ENCODE peak calls at places on chromosomes 6 and 20, in eight cellular contexts. W is psoas muscle, J is astrocyte, K is hepatocyte, Q is neural crest cell, U is nephron progenitor cell, N is mammary epithelial cell, G is WTC11. C is an unnamed sample.

GRCh38 chr6:34466242-34467185 is 638 bp downstream of the PACSIN1 start:
- DNase-seq in W (no peak), J (no peak), K (no peak), Q (no peak), U (no peak), N (no peak), G (no peak), C (no peak)

GRCh38 chr6:105596284-105596755 is 193.4 kb upstream of the PREP start:
- DNase-seq in W (no peak), J (peak), K (peak), Q (no peak), U (no peak), N (peak), G (no peak), C (no peak)

GRCh38 chr20:2256132-2256531 is 39.7 kb upstream of the TGM3 start:
- DNase-seq in W (no peak), J (no peak), K (no peak), Q (no peak), U (no peak), N (no peak), G (no peak), C (no peak)

GRCh38 chr6:47727391-47727790 is 29.0 kb downstream of the ADGRF4 start:
- DNase-seq in W (no peak), J (peak), K (no peak), Q (no peak), U (no peak), N (no peak), G (no peak), C (no peak)

GRCh38 chr6:161233986-161234620 is 39.8 kb downstream of the AGPAT4 start:
- DNase-seq in W (peak), J (peak), K (peak), Q (no peak), U (no peak), N (peak), G (no peak), C (no peak)

GRCh38 chr6:71181565-71181964 is 107.0 kb upstream of the OGFRL1 start:
- DNase-seq in W (no peak), J (peak), K (peak), Q (no peak), U (no peak), N (peak), G (peak), C (no peak)

GRCh38 chr6:16278048-16278724 is 39.8 kb downstream of the GMPR start:
- DNase-seq in W (peak), J (no peak), K (peak), Q (no peak), U (no peak), N (peak), G (no peak), C (no peak)

GRCh38 chr6:113690255-113690956 is 166.7 kb upstream of the MARCKS start:
- DNase-seq in W (no peak), J (peak), K (no peak), Q (no peak), U (no peak), N (peak), G (no peak), C (peak)

GRCh38 chr6:37653229-37653628 is 44.5 kb downstream of the MDGA1 start:
- DNase-seq in W (no peak), J (no peak), K (no peak), Q (no peak), U (no peak), N (no peak), G (no peak), C (no peak)

GRCh38 chr6:33607784-33608161 is 13.3 kb upstream of the ITPR3 start:
- DNase-seq in W (peak), J (no peak), K (no peak), Q (no peak), U (no peak), N (no peak), G (no peak), C (peak)

GRCh38 chr20:57663681-57664451 is 43.6 kb upstream of the ZBP1 start:
- DNase-seq in W (no peak), J (no peak), K (no peak), Q (no peak), U (peak), N (no peak), G (peak), C (no peak)

GRCh38 chr20:24653306-24653705 is 183.9 kb downstream of the SYNDIG1 start:
- DNase-seq in W (no peak), J (no peak), K (peak), Q (no peak), U (no peak), N (no peak), G (no peak), C (no peak)

GRCh38 chr6:134553941-134554340 is 236.0 kb upstream of the SGK1 start:
- DNase-seq in W (no peak), J (peak), K (no peak), Q (no peak), U (no peak), N (no peak), G (no peak), C (no peak)

GRCh38 chr20:53774487-53775203 is 181.0 kb upstream of the ZNF217 start:
- DNase-seq in W (no peak), J (peak), K (no peak), Q (no peak), U (no peak), N (peak), G (no peak), C (no peak)

GRCh38 chr6:2403546-2403945 is 158.1 kb upstream of the GMDS start:
- DNase-seq in W (no peak), J (no peak), K (no peak), Q (no peak), U (no peak), N (no peak), G (no peak), C (no peak)

GRCh38 chr6:41548098-41548840 is 2.1 kb downstream of the FOXP4 start:
- DNase-seq in W (no peak), J (no peak), K (peak), Q (no peak), U (no peak), N (no peak), G (no peak), C (peak)

GRCh38 chr20:16111853-16112412 is 461.3 kb downstream of the KIF16B start:
- DNase-seq in W (no peak), J (no peak), K (no peak), Q (no peak), U (no peak), N (no peak), G (no peak), C (no peak)

GRCh38 chr20:64244870-64245603 is 10.5 kb upstream of the PCMTD2 start:
- DNase-seq in W (no peak), J (no peak), K (no peak), Q (no peak), U (no peak), N (no peak), G (no peak), C (peak)

GRCh38 chr6:25844518-25844917 is 12.7 kb upstream of the SLC17A1 start:
- DNase-seq in W (no peak), J (no peak), K (no peak), Q (no peak), U (no peak), N (no peak), G (no peak), C (no peak)

GRCh38 chr6:149680490-149680889 is 32.0 kb upstream of the KATNA1 start:
- DNase-seq in W (no peak), J (no peak), K (no peak), Q (no peak), U (no peak), N (no peak), G (no peak), C (no peak)

GRCh38 chr6:148973809-148974208 is 227.0 kb downstream of the UST start:
- DNase-seq in W (no peak), J (no peak), K (peak), Q (no peak), U (peak), N (no peak), G (no peak), C (no peak)

GRCh38 chr6:16285467-16286150 is 47.2 kb downstream of the GMPR start:
- DNase-seq in W (no peak), J (no peak), K (no peak), Q (no peak), U (no peak), N (no peak), G (no peak), C (no peak)

GRCh38 chr6:84074988-84075781 is 41.6 kb downstream of the MRAP2 start:
- DNase-seq in W (no peak), J (no peak), K (peak), Q (no peak), U (peak), N (peak), G (peak), C (no peak)

GRCh38 chr6:43665376-43665775 is 20.5 kb downstream of the RSPH9 start:
- DNase-seq in W (no peak), J (peak), K (no peak), Q (no peak), U (no peak), N (no peak), G (no peak), C (no peak)

GRCh38 chr6:5894357-5894756 is 112.4 kb downstream of the NRN1 start:
- DNase-seq in W (no peak), J (no peak), K (no peak), Q (no peak), U (no peak), N (no peak), G (no peak), C (no peak)

GRCh38 chr6:64985726-64986125 is 721.3 kb downstream of the EYS start:
- DNase-seq in W (no peak), J (no peak), K (no peak), Q (no peak), U (no peak), N (no peak), G (no peak), C (no peak)

GRCh38 chr6:75201901-75202672 is 3.8 kb downstream of the COL12A1 start:
- DNase-seq in W (peak), J (peak), K (peak), Q (peak), U (peak), N (peak), G (peak), C (peak)

GRCh38 chr20:47982574-47983360 is 197.5 kb upstream of the SULF2 start:
- DNase-seq in W (no peak), J (no peak), K (no peak), Q (no peak), U (no peak), N (no peak), G (no peak), C (no peak)

GRCh38 chr6:41257369-41258195 is 28.9 kb downstream of the TREM1 start:
- DNase-seq in W (no peak), J (peak), K (peak), Q (no peak), U (no peak), N (peak), G (no peak), C (no peak)

GRCh38 chr20:21125072-21125848 is 622 bp upstream of the KIZ start:
- DNase-seq in W (peak), J (peak), K (peak), Q (peak), U (peak), N (peak), G (peak), C (no peak)

GRCh38 chr6:87431263-87431662 is 23.5 kb downstream of the CFAP206 start:
- DNase-seq in W (no peak), J (no peak), K (no peak), Q (no peak), U (no peak), N (peak), G (no peak), C (no peak)

GRCh38 chr20:9250511-9250910 is 181.6 kb downstream of the PLCB4 start:
- DNase-seq in W (no peak), J (no peak), K (no peak), Q (no peak), U (no peak), N (no peak), G (no peak), C (no peak)
- TF ChIP-seq CTCF in W (no peak), J (no peak), K (no peak), Q (no peak), U (no peak), N (no peak), G (no peak), C (no peak)

GRCh38 chr6:138538390-138539031 is 39.2 kb upstream of the NHSL1 start:
- DNase-seq in W (peak), J (no peak), K (no peak), Q (no peak), U (no peak), N (no peak), G (no peak), C (no peak)
- TF ChIP-seq CTCF in W (no peak), J (no peak), K (no peak), Q (no peak), U (no peak), N (no peak), G (no peak), C (no peak)

DNA sequence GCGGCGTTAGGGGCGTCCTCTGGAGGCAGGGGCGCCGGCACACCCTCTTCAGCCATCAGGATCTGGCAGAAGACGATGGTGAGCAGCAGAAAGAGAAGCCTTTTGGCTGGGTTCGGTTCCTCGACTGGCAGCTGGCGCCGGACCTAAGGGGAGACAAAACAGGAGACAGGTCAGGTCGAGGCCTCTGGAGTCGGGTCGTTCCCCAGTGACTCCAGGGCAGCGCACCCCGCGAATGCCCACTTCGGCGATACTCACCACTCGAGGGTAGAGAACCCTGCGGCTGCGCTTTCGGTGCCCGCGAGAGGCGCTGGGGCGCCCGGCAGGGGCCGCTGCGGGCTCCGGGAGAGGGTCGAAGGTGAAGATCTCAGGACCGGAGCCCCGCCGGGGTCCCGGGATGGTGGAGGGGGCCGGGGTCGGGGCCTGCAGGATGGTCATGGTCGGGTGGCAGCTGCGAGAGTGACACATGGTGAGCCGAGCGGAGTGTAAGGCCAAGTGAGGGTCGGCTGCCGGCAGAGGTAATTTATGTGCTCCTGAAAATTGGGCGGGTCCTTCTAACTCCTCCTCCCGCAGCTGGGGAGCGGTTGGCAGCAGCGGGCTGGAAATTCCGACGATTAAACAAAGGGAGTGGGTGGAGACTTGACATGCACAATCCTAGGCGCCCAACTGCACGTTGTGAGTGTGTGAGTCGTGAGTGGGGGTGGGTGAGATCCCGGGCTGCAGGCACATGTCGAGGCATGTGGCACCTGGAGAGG is at the start of gene IER3:
- DNase-seq in W (peak), J (peak), K (peak), Q (peak), U (peak), N (peak), G (peak), C (peak)
- TF ChIP-seq CTCF in W (peak), J (no peak), K (peak), Q (peak), U (peak), N (peak), G (peak), C (peak)

GRCh38 chr20:44993343-44993742 is 27.0 kb downstream of the STK4 start:
- DNase-seq in W (no peak), J (peak), K (no peak), Q (no peak), U (no peak), N (no peak), G (no peak), C (no peak)

GRCh38 chr20:44997668-44998067 is 31.4 kb downstream of the STK4 start:
- DNase-seq in W (no peak), J (no peak), K (no peak), Q (no peak), U (no peak), N (no peak), G (no peak), C (no peak)

GRCh38 chr20:44997171-44997570 is 30.9 kb downstream of the STK4 start:
- DNase-seq in W (no peak), J (no peak), K (no peak), Q (no peak), U (no peak), N (no peak), G (no peak), C (peak)
- TF ChIP-seq CTCF in W (no peak), J (no peak), K (no peak), Q (no peak), U (no peak), N (no peak), G (no peak), C (no peak)

GRCh38 chr20:19908586-19908985 is 108.6 kb upstream of the NAA20 start:
- DNase-seq in W (no peak), J (no peak), K (no peak), Q (no peak), U (no peak), N (no peak), G (no peak), C (no peak)

GRCh38 chr20:19907326-19908056 is 109.7 kb upstream of the NAA20 start:
- DNase-seq in W (peak), J (no peak), K (no peak), Q (no peak), U (no peak), N (no peak), G (no peak), C (no peak)

GRCh38 chr20:19897891-19898290 is 119.3 kb upstream of the NAA20 start:
- DNase-seq in W (no peak), J (no peak), K (no peak), Q (no peak), U (no peak), N (no peak), G (no peak), C (no peak)

GRCh38 chr20:19901226-19901625 is 115.9 kb upstream of the NAA20 start:
- DNase-seq in W (no peak), J (no peak), K (no peak), Q (no peak), U (no peak), N (peak), G (no peak), C (no peak)

GRCh38 chr20:19903168-19903676 is 113.9 kb upstream of the NAA20 start:
- DNase-seq in W (no peak), J (no peak), K (peak), Q (no peak), U (no peak), N (no peak), G (no peak), C (peak)
- TF ChIP-seq CTCF in W (no peak), J (no peak), K (peak), Q (no peak), U (no peak), N (no peak), G (no peak), C (no peak)

GRCh38 chr6:125444234-125444949 is 142.6 kb upstream of the HDDC2 start:
- DNase-seq in W (peak), J (no peak), K (peak), Q (peak), U (peak), N (no peak), G (no peak), C (no peak)

GRCh38 chr6:125434760-125435159 is 133.0 kb upstream of the HDDC2 start:
- DNase-seq in W (no peak), J (no peak), K (no peak), Q (no peak), U (no peak), N (no peak), G (no peak), C (no peak)

GRCh38 chr6:125445054-125445453 is 143.3 kb upstream of the HDDC2 start:
- DNase-seq in W (no peak), J (no peak), K (no peak), Q (peak), U (peak), N (no peak), G (no peak), C (no peak)

GRCh38 chr6:125439512-125439911 is 137.7 kb upstream of the HDDC2 start:
- DNase-seq in W (no peak), J (no peak), K (no peak), Q (no peak), U (no peak), N (no peak), G (no peak), C (no peak)
- TF ChIP-seq CTCF in W (no peak), J (no peak), K (no peak), Q (no peak), U (no peak), N (no peak), G (no peak), C (no peak)

DNA sequence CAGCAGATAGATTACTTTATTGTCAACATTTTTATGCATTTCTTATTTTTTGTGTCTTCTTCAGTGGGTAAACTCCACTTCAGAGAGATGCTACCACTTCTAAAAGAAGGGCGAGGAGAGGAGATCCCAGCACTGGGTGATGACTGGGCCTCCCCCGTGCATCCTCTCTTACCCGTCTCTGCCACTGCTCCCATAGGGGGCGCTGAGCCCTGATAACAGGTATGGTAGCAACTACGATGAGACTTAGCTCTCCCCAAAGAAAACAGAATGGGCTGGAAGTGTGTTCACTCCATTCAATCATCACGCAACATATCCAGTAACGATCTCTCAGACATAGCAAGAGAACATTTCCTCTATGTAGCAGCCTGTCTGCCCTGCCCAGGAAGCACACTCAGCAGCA is 533.3 kb upstream of the CDH4 start:
- DNase-seq in W (no peak), J (no peak), K (no peak), Q (no peak), U (peak), N (no peak), G (peak), C (peak)
- TF ChIP-seq CTCF in W (no peak), J (no peak), K (no peak), Q (no peak), U (peak), N (peak), G (no peak), C (peak)

GRCh38 chr6:14193524-14193923 is 76.0 kb downstream of the CD83 start:
- DNase-seq in W (no peak), J (no peak), K (no peak), Q (no peak), U (no peak), N (no peak), G (no peak), C (no peak)

GRCh38 chr6:14190596-14191224 is 73.1 kb downstream of the CD83 start:
- DNase-seq in W (no peak), J (no peak), K (no peak), Q (no peak), U (no peak), N (no peak), G (no peak), C (no peak)

GRCh38 chr6:14189122-14189521 is 71.5 kb downstream of the CD83 start:
- DNase-seq in W (no peak), J (no peak), K (no peak), Q (no peak), U (no peak), N (no peak), G (no peak), C (no peak)

GRCh38 chr6:14194483-14194882 is 76.9 kb downstream of the CD83 start:
- DNase-seq in W (no peak), J (no peak), K (no peak), Q (no peak), U (no peak), N (no peak), G (peak), C (no peak)

GRCh38 chr6:14192186-14192788 is 74.7 kb downstream of the CD83 start:
- DNase-seq in W (no peak), J (no peak), K (no peak), Q (no peak), U (no peak), N (no peak), G (no peak), C (no peak)
- TF ChIP-seq CTCF in W (no peak), J (no peak), K (no peak), Q (no peak), U (no peak), N (peak), G (no peak), C (no peak)

GRCh38 chr20:4011226-4011975 is 4.0 kb downstream of the RNF24 start:
- DNase-seq in W (no peak), J (no peak), K (no peak), Q (no peak), U (no peak), N (peak), G (no peak), C (no peak)

GRCh38 chr20:4013041-4013440 is 2.3 kb downstream of the RNF24 start:
- DNase-seq in W (no peak), J (no peak), K (no peak), Q (no peak), U (no peak), N (no peak), G (no peak), C (no peak)

GRCh38 chr20:4012631-4013030 is 2.7 kb downstream of the RNF24 start:
- DNase-seq in W (no peak), J (peak), K (no peak), Q (no peak), U (no peak), N (no peak), G (no peak), C (no peak)

GRCh38 chr20:4016349-4017050 is 1.1 kb upstream of the RNF24 start:
- DNase-seq in W (no peak), J (no peak), K (no peak), Q (no peak), U (no peak), N (no peak), G (no peak), C (no peak)

GRCh38 chr20:4014031-4014474 is 1.3 kb downstream of the RNF24 start:
- DNase-seq in W (no peak), J (peak), K (peak), Q (no peak), U (no peak), N (peak), G (no peak), C (peak)
- TF ChIP-seq CTCF in W (peak), J (peak), K (peak), Q (no peak), U (peak), N (peak), G (no peak), C (peak)

GRCh38 chr20:32820698-32821378 is 1.1 kb downstream of the MAPRE1 start:
- DNase-seq in W (no peak), J (no peak), K (no peak), Q (no peak), U (no peak), N (no peak), G (no peak), C (peak)
- TF ChIP-seq CTCF in W (no peak), J (no peak), K (no peak), Q (no peak), U (no peak), N (no peak), G (no peak), C (no peak)